ENCODE peak calls at places on chromosome 10, in ten cellular contexts. A, X, T, S, Q, N, Y, P, H and E are unnamed samples.

GRCh38 chr10:122576291-122576690 is 15.7 kb downstream of the DMBT1 start:
- DNase-seq in A (no peak), X (no peak), T (no peak), S (no peak), Q (no peak), N (no peak), Y (no peak), P (no peak), H (no peak), E (no peak)

GRCh38 chr10:79094412-79095175 is 25.8 kb downstream of the ZMIZ1 start:
- DNase-seq in A (no peak), X (no peak), T (no peak), S (no peak), Q (no peak), N (no peak), Y (no peak), P (no peak), H (no peak), E (no peak)

GRCh38 chr10:119406888-119407777 is 135.4 kb downstream of the RGS10 start:
- DNase-seq in A (no peak), X (no peak), T (no peak), S (peak; percentile 69), Q (no peak), N (no peak), Y (no peak), P (no peak), H (no peak), E (no peak)

GRCh38 chr10:89122431-89123066 is 84.6 kb downstream of the CH25H start:
- DNase-seq in A (no peak), X (no peak), T (no peak), S (no peak), Q (peak; percentile 67), N (no peak), Y (no peak), P (no peak), H (no peak), E (peak; percentile 34)

GRCh38 chr10:30141366-30141886 is 82.0 kb upstream of the JCAD start:
- DNase-seq in A (no peak), X (no peak), T (no peak), S (no peak), Q (no peak), N (no peak), Y (no peak), P (no peak), H (no peak), E (no peak)

GRCh38 chr10:43037942-43038782 is 38.7 kb upstream of the RET start:
- DNase-seq in A (peak; percentile 57), X (no peak), T (no peak), S (no peak), Q (no peak), N (no peak), Y (no peak), P (no peak), H (no peak), E (no peak)

GRCh38 chr10:108358912-108359311 is 1194.4 kb upstream of the SORCS1 start:
- DNase-seq in A (no peak), X (no peak), T (peak; percentile 52), S (peak; percentile 6), Q (peak; percentile 96), N (no peak), Y (no peak), P (peak; percentile 23), H (peak; percentile 84), E (peak; percentile 93)

GRCh38 chr10:97543025-97543546 is 29.5 kb upstream of the ANKRD2 start:
- DNase-seq in A (peak; percentile 76), X (peak; percentile 60), T (peak; percentile 94), S (no peak), Q (peak; percentile 97), N (no peak), Y (peak; percentile 74), P (no peak), H (peak; percentile 94), E (peak; percentile 96)

GRCh38 chr10:84201244-84201606 is 6.9 kb downstream of the CDHR1 start:
- DNase-seq in A (no peak), X (no peak), T (no peak), S (no peak), Q (no peak), N (no peak), Y (no peak), P (no peak), H (no peak), E (no peak)

GRCh38 chr10:84200537-84201243 is 6.4 kb downstream of the CDHR1 start:
- DNase-seq in A (peak; percentile 48), X (no peak), T (no peak), S (no peak), Q (no peak), N (no peak), Y (no peak), P (no peak), H (no peak), E (no peak)

GRCh38 chr10:84201682-84202081 is 7.3 kb downstream of the CDHR1 start:
- DNase-seq in A (no peak), X (no peak), T (no peak), S (no peak), Q (no peak), N (no peak), Y (no peak), P (no peak), H (no peak), E (no peak)

GRCh38 chr10:84204122-84204521 is 9.8 kb downstream of the CDHR1 start:
- DNase-seq in A (no peak), X (no peak), T (no peak), S (peak; percentile 74), Q (peak; percentile 46), N (no peak), Y (no peak), P (peak; percentile 75), H (no peak), E (peak; percentile 17)

GRCh38 chr10:84202349-84202748 is 8.0 kb downstream of the CDHR1 start:
- DNase-seq in A (no peak), X (no peak), T (no peak), S (no peak), Q (no peak), N (no peak), Y (no peak), P (no peak), H (no peak), E (no peak)
- TF ChIP-seq CTCF in A (no peak), X (no peak), T (no peak), S (no peak), Q (no peak), N (no peak), Y (no peak), P (no peak), H (no peak), E (no peak)

DNA sequence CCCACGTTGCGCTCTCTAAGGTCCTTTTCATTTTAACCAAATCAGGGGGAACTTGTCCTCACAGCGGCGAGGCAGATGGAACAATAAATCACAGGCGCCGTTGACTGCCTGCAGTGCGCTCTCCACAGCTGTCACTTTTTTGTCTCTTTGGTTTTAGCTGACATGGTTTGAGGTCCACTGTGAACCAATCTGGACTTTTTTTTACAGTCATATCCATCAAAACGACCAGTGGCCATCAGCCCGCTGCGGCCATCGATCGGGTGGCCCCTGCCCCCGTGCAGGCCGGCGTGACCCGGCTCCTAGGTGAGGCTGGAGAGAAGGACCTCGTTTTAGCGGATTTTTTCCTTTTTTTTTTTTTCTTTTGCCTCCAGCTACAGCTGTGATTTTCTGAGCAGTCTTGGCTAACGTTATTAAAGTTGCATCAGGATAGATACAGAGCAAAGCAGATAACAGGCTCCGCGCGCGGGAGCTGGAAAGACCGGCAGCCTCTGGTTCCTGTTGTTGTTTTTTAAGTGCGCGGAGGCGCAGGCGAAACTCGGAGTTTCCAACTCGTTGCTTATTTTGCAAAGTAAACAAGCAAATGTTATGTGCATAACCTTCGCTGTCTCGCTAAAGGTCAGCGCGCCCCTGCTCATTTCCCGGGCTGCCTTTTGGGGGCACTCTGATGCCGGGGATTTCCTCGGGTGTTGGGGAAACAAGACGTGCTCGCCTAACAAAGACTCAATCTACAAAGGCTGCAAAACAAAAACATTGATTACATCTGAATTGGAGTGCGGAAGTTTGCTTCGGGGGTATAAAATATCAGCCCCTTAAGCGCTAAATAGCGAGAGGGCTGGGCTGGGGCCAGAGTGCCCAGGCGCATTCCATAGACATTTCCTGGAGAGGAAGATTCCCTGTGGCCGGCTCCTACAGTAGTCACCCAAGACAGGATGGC is 414.9 kb upstream of the MKI67 start:
- DNase-seq in A (no peak), X (peak; percentile 29), T (no peak), S (no peak), Q (no peak), N (peak; percentile 50), Y (no peak), P (no peak), H (no peak), E (no peak)
- TF ChIP-seq CTCF in A (no peak), X (no peak), T (no peak), S (peak; percentile 11), Q (no peak), N (peak; percentile 9), Y (no peak), P (no peak), H (no peak), E (no peak)

GRCh38 chr10:845526-845925 is 86.0 kb downstream of the LARP4B start:
- DNase-seq in A (no peak), X (no peak), T (no peak), S (no peak), Q (no peak), N (no peak), Y (no peak), P (no peak), H (no peak), E (no peak)

GRCh38 chr10:851891-852290 is 79.6 kb downstream of the LARP4B start:
- DNase-seq in A (no peak), X (no peak), T (no peak), S (peak; percentile 48), Q (no peak), N (no peak), Y (no peak), P (peak; percentile 34), H (no peak), E (no peak)

GRCh38 chr10:850093-850492 is 81.4 kb downstream of the LARP4B start:
- DNase-seq in A (no peak), X (no peak), T (no peak), S (no peak), Q (no peak), N (no peak), Y (no peak), P (no peak), H (no peak), E (no peak)

GRCh38 chr10:844552-844951 is 87.0 kb downstream of the LARP4B start:
- DNase-seq in A (no peak), X (no peak), T (no peak), S (no peak), Q (peak; percentile 21), N (no peak), Y (no peak), P (no peak), H (no peak), E (peak; percentile 57)

DNA sequence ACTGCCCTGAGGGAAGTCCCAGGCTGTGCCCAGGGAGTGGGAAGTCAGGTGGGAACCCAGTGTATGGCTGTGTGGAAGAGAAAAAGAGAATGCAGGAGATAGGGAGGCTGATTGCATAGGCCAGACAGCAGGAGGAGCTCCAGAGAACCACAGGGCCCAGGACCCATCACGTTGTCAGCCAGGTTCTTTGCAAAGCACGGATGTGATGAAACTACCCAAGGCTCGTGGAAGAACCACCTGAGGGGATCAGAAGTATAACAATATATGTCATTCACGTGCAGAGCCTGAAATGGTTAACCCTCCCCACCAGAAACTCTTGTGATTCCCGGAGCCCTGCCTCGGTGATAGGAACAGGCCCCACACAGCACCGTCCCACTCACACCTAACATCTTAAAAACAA is 83.6 kb downstream of the LARP4B start:
- DNase-seq in A (no peak), X (no peak), T (no peak), S (no peak), Q (peak; percentile 41), N (no peak), Y (no peak), P (no peak), H (no peak), E (peak; percentile 72)
- TF ChIP-seq CTCF in A (no peak), X (no peak), T (peak; percentile 20), S (no peak), Q (peak; percentile 22), N (peak; percentile 16), Y (no peak), P (no peak), H (peak; percentile 13), E (peak; percentile 69)

DNA sequence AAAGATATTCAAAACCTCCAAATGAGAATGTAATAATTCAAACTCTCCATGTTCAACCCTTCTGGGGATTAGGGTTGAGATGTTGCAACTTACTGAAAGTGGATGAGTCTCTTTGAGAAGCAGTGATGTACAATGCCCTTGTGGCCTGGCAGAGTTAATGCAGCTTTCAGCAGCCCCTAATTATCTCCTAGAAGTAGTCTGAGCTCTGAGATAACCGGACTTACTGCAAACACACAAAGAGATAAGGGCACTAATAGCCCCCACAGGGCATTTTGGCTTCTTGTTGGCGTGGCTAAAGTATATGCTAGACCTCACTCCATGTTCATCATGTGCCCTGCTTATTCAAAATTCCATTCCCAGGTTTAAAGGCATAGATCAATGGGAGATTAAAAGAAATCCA is 404.7 kb downstream of the NEBL start:
- DNase-seq in A (no peak), X (no peak), T (no peak), S (no peak), Q (no peak), N (peak; percentile 18), Y (no peak), P (no peak), H (no peak), E (no peak)
- TF ChIP-seq CTCF in A (no peak), X (no peak), T (no peak), S (no peak), Q (no peak), N (no peak), Y (no peak), P (no peak), H (no peak), E (no peak)